ENCODE peak calls at places on chromosomes 13 and 19, in four cellular contexts. U is RPMI7951, P is left ventricle myocardium superior, L is WTC11. Z is an unnamed sample.

GRCh38 chr19:48573163-48573505 is 21.2 kb downstream of the SULT2B1 start:
- DNase-seq in U (no peak), P (peak), L (no peak), Z (no peak)

GRCh38 chr19:48249502-48250014 is 6.2 kb downstream of the CARD8 start:
- DNase-seq in U (peak), P (peak), L (no peak), Z (no peak)

GRCh38 chr13:46121033-46121432 is 16.2 kb upstream of the CPB2 start:
- DNase-seq in U (no peak), P (no peak), L (no peak), Z (no peak)

GRCh38 chr19:8451885-8452284 is 7.1 kb downstream of the HNRNPM start:
- DNase-seq in U (peak), P (no peak), L (no peak), Z (no peak)

GRCh38 chr19:45098521-45099464 is 5.8 kb downstream of the PPP1R37 start:
- DNase-seq in U (peak), P (peak), L (no peak), Z (peak)

GRCh38 chr19:45346449-45346848 is 5.9 kb downstream of the KLC3 start:
- DNase-seq in U (no peak), P (no peak), L (peak), Z (no peak)

GRCh38 chr13:107233541-107233940 is 665.6 kb upstream of the ARGLU1 start:
- DNase-seq in U (no peak), P (no peak), L (no peak), Z (no peak)

GRCh38 chr13:26664286-26664685 is 96.3 kb downstream of the GPR12 start:
- DNase-seq in U (no peak), P (no peak), L (no peak), Z (no peak)

GRCh38 chr13:103325675-103326074 is 259.5 kb upstream of the SLC10A2 start:
- DNase-seq in U (no peak), P (no peak), L (no peak), Z (no peak)

GRCh38 chr19:30076751-30077670 is 135.0 kb downstream of the URI1 start:
- DNase-seq in U (no peak), P (no peak), L (no peak), Z (no peak)

GRCh38 chr19:2543463-2544442 is 67.8 kb downstream of the GADD45B start:
- DNase-seq in U (peak), P (peak), L (peak), Z (peak)